ENCODE peak calls at places on chromosomes 5 and 9, in ten cellular contexts. Q, M, C, R, O, T, L, U, Y and Z are unnamed samples.
A peak's percentile ranks its signal among the peaks of the same experiment; 100 is the strongest.

GRCh38 chr5:149141957-149142851 is 911 bp downstream of the ABLIM3 start:
- DNase-seq in Q (no peak), M (peak; percentile 23), C (peak; percentile 50), R (no peak), O (peak; percentile 76), T (peak; percentile 50), L (peak; percentile 64), U (no peak), Y (no peak), Z (peak; percentile 81)

GRCh38 chr9:123455187-123455586 is 99.2 kb downstream of the CRB2 start:
- DNase-seq in Q (no peak), M (no peak), C (no peak), R (no peak), O (no peak), T (no peak), L (no peak), U (no peak), Y (no peak), Z (no peak)

GRCh38 chr5:125870271-125870670 is 552.9 kb upstream of the GRAMD2B start:
- DNase-seq in Q (peak; percentile 45), M (no peak), C (peak; percentile 89), R (no peak), O (peak; percentile 30), T (no peak), L (no peak), U (peak; percentile 20), Y (no peak), Z (no peak)

GRCh38 chr9:97985058-97985861 is 2.1 kb downstream of the ANP32B start:
- DNase-seq in Q (no peak), M (no peak), C (peak; percentile 32), R (no peak), O (peak; percentile 33), T (no peak), L (peak; percentile 64), U (peak; percentile 23), Y (peak; percentile 45), Z (peak; percentile 35)

GRCh38 chr9:18346761-18347160 is 127.2 kb upstream of the ADAMTSL1 start:
- DNase-seq in Q (no peak), M (no peak), C (no peak), R (no peak), O (no peak), T (no peak), L (no peak), U (no peak), Y (no peak), Z (no peak)

GRCh38 chr9:113056191-113057106 is at the start of gene ZFP37:
- DNase-seq in Q (peak; percentile 87), M (peak; percentile 89), C (peak; percentile 94), R (peak; percentile 91), O (peak; percentile 95), T (peak; percentile 96), L (peak; percentile 96), U (peak; percentile 96), Y (peak; percentile 43), Z (peak; percentile 81)

GRCh38 chr9:120439147-120439546 is 140.8 kb downstream of the CDK5RAP2 start:
- DNase-seq in Q (no peak), M (no peak), C (peak; percentile 42), R (no peak), O (peak; percentile 26), T (peak; percentile 46), L (no peak), U (peak; percentile 13), Y (no peak), Z (no peak)

GRCh38 chr5:139415221-139415861 is 11.5 kb upstream of the SPATA24 start:
- DNase-seq in Q (no peak), M (no peak), C (no peak), R (no peak), O (no peak), T (no peak), L (no peak), U (no peak), Y (no peak), Z (no peak)

GRCh38 chr9:93648181-93648580 is 71.8 kb downstream of the PHF2 start:
- DNase-seq in Q (no peak), M (no peak), C (no peak), R (no peak), O (no peak), T (no peak), L (no peak), U (no peak), Y (no peak), Z (no peak)

GRCh38 chr9:83027153-83027867 is 35.6 kb downstream of the RASEF start:
- DNase-seq in Q (peak; percentile 96), M (peak; percentile 93), C (peak; percentile 88), R (no peak), O (peak; percentile 93), T (peak; percentile 94), L (no peak), U (peak; percentile 86), Y (no peak), Z (no peak)

GRCh38 chr5:157718529-157718928 is 12.7 kb upstream of the THG1L start:
- DNase-seq in Q (peak; percentile 53), M (peak; percentile 45), C (peak; percentile 78), R (no peak), O (peak; percentile 71), T (peak; percentile 79), L (no peak), U (peak; percentile 80), Y (no peak), Z (no peak)

GRCh38 chr5:149063017-149063687 is at the start of gene SH3TC2:
- DNase-seq in Q (peak; percentile 32), M (no peak), C (no peak), R (no peak), O (peak; percentile 79), T (peak; percentile 64), L (peak; percentile 72), U (peak; percentile 52), Y (no peak), Z (peak; percentile 17)

GRCh38 chr5:77241444-77241843 is 31.0 kb downstream of the PDE8B start:
- DNase-seq in Q (no peak), M (no peak), C (no peak), R (no peak), O (no peak), T (peak; percentile 18), L (no peak), U (no peak), Y (no peak), Z (peak; percentile 59)